ENCODE peak calls at places on chromosome 2, in nine cellular contexts. K is activated T-cell treated with anti-CD3 and anti-CD28 coated beads for 1 hour; L is Karpas-422; P is HT1080; B is stimulated activated CD8-positive, alpha-beta memory T cell treated with anti-CD3 and anti-CD28 coated beads, Interleukin-4, amount 100 ng/mL, for 1 hour; S is cardiac muscle cell; F is psoas muscle; Q is testis; N is hippocampal formation. U is an unnamed sample.

GRCh38 chr2:66498597-66498910 is 63.6 kb downstream of the MEIS1 start:
- DNase-seq in K (no peak), Q (no peak), B (no peak), F (no peak), L (no peak), N (no peak), P (no peak), S (no peak), U (no peak)

GRCh38 chr2:150276737-150277136 is 210.7 kb downstream of the RND3 start:
- DNase-seq in B (no peak), F (no peak), K (no peak), P (no peak), Q (no peak), N (no peak), L (no peak), S (no peak), U (no peak)

GRCh38 chr2:127619901-127620705 is 25.9 kb upstream of the GPR17 start:
- DNase-seq in K (no peak), S (no peak), N (no peak), B (no peak), P (no peak), Q (no peak), L (no peak), F (no peak), U (no peak)

GRCh38 chr2:235255716-235256115 is 238.1 kb upstream of the AGAP1 start:
- DNase-seq in F (no peak), L (no peak), K (no peak), S (peak), P (no peak), Q (no peak), B (no peak), N (no peak), U (no peak)

GRCh38 chr2:23563673-23564617 is 179.0 kb downstream of the KLHL29 start:
- DNase-seq in B (no peak), S (peak), N (no peak), K (no peak), F (peak), P (no peak), Q (no peak), L (no peak), U (no peak)

GRCh38 chr2:204608261-204608660 is 63.0 kb downstream of the PARD3B start:
- DNase-seq in F (no peak), S (peak), K (no peak), N (peak), B (no peak), Q (peak), L (no peak), P (no peak), U (no peak)

GRCh38 chr2:71471276-71471675 is 17.9 kb downstream of the DYSF start:
- DNase-seq in B (no peak), N (no peak), F (no peak), K (no peak), L (no peak), S (peak), P (peak), Q (no peak), U (no peak)

GRCh38 chr2:227404575-227404974 is 16.8 kb upstream of the SCYGR1 start:
- DNase-seq in B (no peak), S (no peak), P (no peak), K (no peak), L (peak), Q (no peak), N (no peak), F (no peak), U (no peak)

GRCh38 chr2:51711761-51712160 is 679.8 kb upstream of the NRXN1 start:
- DNase-seq in P (no peak), L (no peak), N (no peak), B (no peak), F (no peak), K (no peak), S (peak), Q (no peak), U (no peak)

GRCh38 chr2:239459056-239459455 is 58.2 kb upstream of the HDAC4 start:
- DNase-seq in L (no peak), S (no peak), K (no peak), N (no peak), B (no peak), Q (no peak), F (no peak), P (no peak), U (no peak)

GRCh38 chr2:172685467-172685866 is 50.2 kb upstream of the RAPGEF4 start:
- DNase-seq in P (no peak), F (no peak), B (no peak), K (no peak), Q (no peak), S (no peak), L (no peak), N (no peak), U (no peak)

GRCh38 chr2:79935771-79936657 is 368.5 kb downstream of the LRRTM1 start:
- DNase-seq in N (peak), B (no peak), P (peak), L (peak), F (no peak), Q (peak), K (no peak), S (peak), U (peak)

GRCh38 chr2:11775384-11775783 is 29.0 kb downstream of the LPIN1 start:
- DNase-seq in P (no peak), S (no peak), K (no peak), Q (no peak), B (no peak), N (no peak), F (no peak), L (no peak), U (no peak)

GRCh38 chr2:72629062-72629461 is 196.8 kb downstream of the EXOC6B start:
- DNase-seq in F (no peak), P (no peak), L (no peak), K (no peak), Q (no peak), S (peak), N (no peak), B (no peak), U (no peak)

GRCh38 chr2:20429528-20429927 is 17.3 kb upstream of the RHOB start:
- DNase-seq in B (no peak), Q (no peak), F (no peak), L (peak), K (no peak), N (no peak), P (no peak), S (no peak), U (no peak)

GRCh38 chr2:13005761-13006336 is 289.1 kb downstream of the TRIB2 start:
- DNase-seq in B (no peak), K (no peak), L (no peak), Q (peak), N (no peak), F (no peak), S (peak), P (no peak), U (no peak)

GRCh38 chr2:134771313-134771801 is 52.6 kb upstream of the TMEM163 start:
- DNase-seq in B (no peak), P (peak), S (no peak), Q (no peak), K (no peak), L (no peak), N (no peak), F (no peak), U (no peak)

GRCh38 chr2:120576509-120577474 is 158.9 kb upstream of the GLI2 start:
- DNase-seq in L (no peak), P (no peak), S (peak), N (no peak), B (no peak), Q (no peak), K (no peak), F (peak), U (no peak)

GRCh38 chr2:43219383-43220228 is 6.8 kb downstream of the ZFP36L2 start:
- DNase-seq in N (peak), K (peak), P (peak), L (peak), B (peak), S (peak), Q (peak), F (peak), U (peak)

GRCh38 chr2:38168710-38169480 is 92.9 kb upstream of the CYP1B1 start:
- DNase-seq in F (no peak), P (no peak), B (no peak), S (no peak), Q (no peak), L (no peak), N (no peak), K (no peak), U (no peak)

GRCh38 chr2:237568121-237568660 is 1.8 kb downstream of the PRLH start:
- DNase-seq in P (no peak), B (no peak), K (no peak), L (no peak), S (no peak), Q (no peak), N (no peak), F (no peak), U (no peak)

GRCh38 chr2:47402805-47403691 is at the start of gene MSH2:
- DNase-seq in F (peak), S (peak), Q (peak), B (peak), N (peak), K (peak), P (peak), L (peak), U (peak)

GRCh38 chr2:56077352-56077915 is 106.4 kb upstream of the CCDC85A start:
- DNase-seq in F (no peak), B (no peak), K (no peak), N (no peak), P (peak), S (peak), Q (peak), L (peak), U (no peak)

GRCh38 chr2:65291221-65292094 is 63.8 kb downstream of the ACTR2 start:
- DNase-seq in P (no peak), L (no peak), F (no peak), K (no peak), Q (no peak), B (no peak), S (no peak), N (no peak), U (no peak)

GRCh38 chr2:52955079-52955478 is 812.5 kb upstream of the CHAC2 start:
- DNase-seq in P (no peak), K (no peak), L (no peak), B (no peak), F (no peak), N (no peak), Q (no peak), S (no peak), U (no peak)

GRCh38 chr2:60570281-60570680 is 16.8 kb upstream of the BCL11A start:
- DNase-seq in N (no peak), F (no peak), K (no peak), B (no peak), S (no peak), P (no peak), Q (no peak), L (no peak), U (no peak)

GRCh38 chr2:204571041-204571440 is 25.8 kb downstream of the PARD3B start:
- DNase-seq in S (no peak), K (no peak), N (no peak), F (no peak), Q (no peak), L (no peak), P (no peak), B (no peak), U (no peak)

GRCh38 chr2:240589850-240590525 is 3.5 kb downstream of the CAPN10 start:
- DNase-seq in B (no peak), F (peak), P (no peak), K (no peak), L (no peak), N (no peak), S (no peak), Q (no peak), U (no peak)

GRCh38 chr2:221137385-221137784 is 434.7 kb downstream of the EPHA4 start:
- DNase-seq in F (no peak), Q (no peak), N (no peak), B (no peak), P (no peak), L (no peak), K (no peak), S (no peak), U (no peak)

U was measured in Caki2.